ENCODE peak calls at places on chromosome 21, in four cellular contexts. One of them, this sample, is unnamed.

GRCh38 chr21:42578761-42579415 is 65.2 kb downstream of the SLC37A1 start:
- DNase-seq in IMR-90: no peak
- DNase-seq in pancreas: no peak
- DNase-seq in colonic mucosa: no peak
- DNase-seq in this sample: no peak

GRCh38 chr21:22795644-22796043 is 1797.4 kb downstream of the NCAM2 start:
- DNase-seq in IMR-90: no peak
- DNase-seq in pancreas: no peak
- DNase-seq in colonic mucosa: no peak
- DNase-seq in this sample: no peak

GRCh38 chr21:44532712-44533111 is 7.3 kb downstream of the KRTAP10-1 start:
- DNase-seq in IMR-90: no peak
- DNase-seq in pancreas: no peak
- DNase-seq in colonic mucosa: no peak
- DNase-seq in this sample: peak; percentile 37

GRCh38 chr21:39860600-39860999 is 6.6 kb upstream of the PCP4 start:
- DNase-seq in IMR-90: no peak
- DNase-seq in pancreas: no peak
- DNase-seq in colonic mucosa: no peak
- DNase-seq in this sample: no peak

GRCh38 chr21:36551731-36552457 is 72.0 kb upstream of the CLDN14 start:
- DNase-seq in IMR-90: peak; percentile 82
- DNase-seq in pancreas: no peak
- DNase-seq in colonic mucosa: no peak
- DNase-seq in this sample: no peak

GRCh38 chr21:26365849-26366248 is 195.3 kb upstream of the APP start:
- DNase-seq in IMR-90: no peak
- DNase-seq in pancreas: no peak
- DNase-seq in colonic mucosa: no peak
- DNase-seq in this sample: no peak

GRCh38 chr21:17693801-17694200 is 81.1 kb upstream of the BTG3 start:
- DNase-seq in IMR-90: no peak
- DNase-seq in pancreas: no peak
- DNase-seq in colonic mucosa: no peak
- DNase-seq in this sample: no peak

GRCh38 chr21:27464643-27465042 is 497.8 kb upstream of the ADAMTS5 start:
- DNase-seq in IMR-90: no peak
- DNase-seq in pancreas: no peak
- DNase-seq in colonic mucosa: no peak
- DNase-seq in this sample: no peak

GRCh38 chr21:29205009-29205408 is 74.6 kb downstream of the MAP3K7CL start:
- DNase-seq in IMR-90: no peak
- DNase-seq in pancreas: no peak
- DNase-seq in colonic mucosa: no peak
- DNase-seq in this sample: no peak

GRCh38 chr21:28496517-28496916 is 496.2 kb downstream of the LTN1 start:
- DNase-seq in IMR-90: no peak
- DNase-seq in pancreas: no peak
- DNase-seq in colonic mucosa: no peak
- DNase-seq in this sample: no peak

GRCh38 chr21:9755611-9756010 is 765.8 kb upstream of the TPTE start:
- DNase-seq in IMR-90: no peak
- DNase-seq in pancreas: no peak
- DNase-seq in colonic mucosa: no peak
- DNase-seq in this sample: peak; percentile 54

GRCh38 chr21:37208741-37209225 is 58.4 kb downstream of the VPS26C start:
- DNase-seq in IMR-90: no peak
- DNase-seq in pancreas: no peak
- DNase-seq in colonic mucosa: no peak
- DNase-seq in this sample: no peak

GRCh38 chr21:27480841-27481261 is 514.0 kb upstream of the ADAMTS5 start:
- DNase-seq in IMR-90: peak; percentile 64
- DNase-seq in pancreas: no peak
- DNase-seq in colonic mucosa: no peak
- DNase-seq in this sample: no peak

GRCh38 chr21:16455978-16456377 is 726.2 kb downstream of the USP25 start:
- DNase-seq in IMR-90: no peak
- DNase-seq in pancreas: no peak
- DNase-seq in colonic mucosa: no peak
- DNase-seq in this sample: no peak

GRCh38 chr21:29496337-29496736 is 197.6 kb downstream of the BACH1 start:
- DNase-seq in IMR-90: no peak
- DNase-seq in pancreas: no peak
- DNase-seq in colonic mucosa: no peak
- DNase-seq in this sample: no peak

GRCh38 chr21:41873005-41873404 is 6.1 kb downstream of the PRDM15 start:
- DNase-seq in IMR-90: no peak
- DNase-seq in pancreas: no peak
- DNase-seq in colonic mucosa: no peak
- DNase-seq in this sample: no peak

GRCh38 chr21:42991992-42992740 is 17.8 kb downstream of the PKNOX1 start:
- DNase-seq in IMR-90: peak; percentile 97
- DNase-seq in pancreas: no peak
- DNase-seq in colonic mucosa: peak; percentile 37
- DNase-seq in this sample: peak; percentile 70

GRCh38 chr21:42937960-42938580 is 12.6 kb upstream of the ERVH48-1 start:
- DNase-seq in IMR-90: no peak
- DNase-seq in pancreas: no peak
- DNase-seq in colonic mucosa: no peak
- DNase-seq in this sample: no peak

GRCh38 chr21:43321111-43321510 is 105.8 kb downstream of the SIK1 start:
- DNase-seq in IMR-90: peak; percentile 37
- DNase-seq in pancreas: peak; percentile 30
- DNase-seq in colonic mucosa: no peak
- DNase-seq in this sample: no peak

GRCh38 chr21:20523191-20523590 is 475.0 kb upstream of the NCAM2 start:
- DNase-seq in IMR-90: no peak
- DNase-seq in pancreas: no peak
- DNase-seq in colonic mucosa: no peak
- DNase-seq in this sample: no peak

GRCh38 chr21:42263591-42264131 is 44.7 kb downstream of the ABCG1 start:
- DNase-seq in IMR-90: no peak
- DNase-seq in pancreas: peak; percentile 18
- DNase-seq in colonic mucosa: no peak
- DNase-seq in this sample: peak; percentile 68

GRCh38 chr21:44337941-44338895 is 972 bp downstream of the CFAP410 start:
- DNase-seq in IMR-90: peak; percentile 47
- DNase-seq in pancreas: peak; percentile 81
- DNase-seq in colonic mucosa: peak; percentile 75
- DNase-seq in this sample: peak; percentile 84

GRCh38 chr21:45554477-45555175 is 12.4 kb upstream of the SLC19A1 start:
- DNase-seq in IMR-90: peak; percentile 48
- DNase-seq in pancreas: peak; percentile 84
- DNase-seq in colonic mucosa: peak; percentile 90
- DNase-seq in this sample: peak; percentile 89
- H3K27ac ChIP-seq in IMR-90: peak overlapping the region; percentile 56
- H3K27ac ChIP-seq in pancreas: peak overlapping the region; percentile 81
- H3K27ac ChIP-seq in colonic mucosa: peak overlapping the region; percentile 10
- H3K27ac ChIP-seq in this sample: peak overlapping the region; percentile 73

GRCh38 chr21:45819478-45820170 is 161.9 kb upstream of the COL6A1 start:
- DNase-seq in IMR-90: no peak
- DNase-seq in pancreas: no peak
- DNase-seq in colonic mucosa: no peak
- DNase-seq in this sample: no peak
- H3K27ac ChIP-seq in IMR-90: peak overlapping the region; percentile 20
- H3K27ac ChIP-seq in pancreas: no peak overlapping the region
- H3K27ac ChIP-seq in colonic mucosa: no peak overlapping the region
- H3K27ac ChIP-seq in this sample: no peak overlapping the region

GRCh38 chr21:33230518-33231324 is 983 bp downstream of the IFNAR2 start:
- DNase-seq in IMR-90: peak; percentile 75
- DNase-seq in pancreas: peak; percentile 50
- DNase-seq in colonic mucosa: peak; percentile 57
- DNase-seq in this sample: peak; percentile 81
- H3K27ac ChIP-seq in IMR-90: peak overlapping the region; percentile 54
- H3K27ac ChIP-seq in pancreas: peak overlapping the region; percentile 94
- H3K27ac ChIP-seq in colonic mucosa: peak overlapping the region; percentile 95
- H3K27ac ChIP-seq in this sample: peak overlapping the region; percentile 99

GRCh38 chr21:38810826-38811164 is 5.1 kb downstream of the ETS2 start:
- DNase-seq in IMR-90: no peak
- DNase-seq in pancreas: no peak
- DNase-seq in colonic mucosa: no peak
- DNase-seq in this sample: no peak
- H3K27ac ChIP-seq in IMR-90: no peak overlapping the region
- H3K27ac ChIP-seq in pancreas: no peak overlapping the region
- H3K27ac ChIP-seq in colonic mucosa: peak overlapping the region; percentile 95
- H3K27ac ChIP-seq in this sample: peak overlapping the region; percentile 99

GRCh38 chr21:35204850-35205564 is 155.9 kb upstream of the RUNX1 start:
- DNase-seq in IMR-90: peak; percentile 98
- DNase-seq in pancreas: peak; percentile 77
- DNase-seq in colonic mucosa: peak; percentile 60
- DNase-seq in this sample: no peak
- H3K27ac ChIP-seq in IMR-90: peak overlapping the region; percentile 91
- H3K27ac ChIP-seq in pancreas: peak overlapping the region; percentile 21
- H3K27ac ChIP-seq in colonic mucosa: peak overlapping the region; percentile 20
- H3K27ac ChIP-seq in this sample: peak overlapping the region; percentile 70

GRCh38 chr21:38340131-38340530 is 83.3 kb downstream of the KCNJ15 start:
- DNase-seq in IMR-90: no peak
- DNase-seq in pancreas: no peak
- DNase-seq in colonic mucosa: no peak
- DNase-seq in this sample: peak; percentile 45
- H3K27ac ChIP-seq in IMR-90: no peak overlapping the region
- H3K27ac ChIP-seq in pancreas: no peak overlapping the region
- H3K27ac ChIP-seq in colonic mucosa: no peak overlapping the region
- H3K27ac ChIP-seq in this sample: peak overlapping the region; percentile 85